ENCODE peak calls at places on chromosomes 6 and 20, in eight cellular contexts. One of them, this sample, is unnamed.

GRCh38 chr20:22827916-22828315 is 207.2 kb upstream of the SSTR4 start:
- DNase-seq in EL: no peak
- DNase-seq in kidney tubule cell: no peak
- DNase-seq in progenitor cell of endocrine pancreas: no peak
- DNase-seq in brain microvascular endothelial cell: no peak
- DNase-seq in activated CD4-positive, CD25-positive, alpha-beta regulatory T cell: no peak
- DNase-seq in KBM-7: no peak
- DNase-seq in tibial artery: no peak
- DNase-seq in this sample: no peak

GRCh38 chr6:156351346-156351966 is 425.7 kb upstream of the ARID1B start:
- DNase-seq in activated CD4-positive, CD25-positive, alpha-beta regulatory T cell: no peak
- DNase-seq in brain microvascular endothelial cell: no peak
- DNase-seq in tibial artery: no peak
- DNase-seq in KBM-7: no peak
- DNase-seq in kidney tubule cell: no peak
- DNase-seq in EL: no peak
- DNase-seq in progenitor cell of endocrine pancreas: no peak
- DNase-seq in this sample: no peak

GRCh38 chr6:144515761-144516160 is 230.6 kb downstream of the UTRN start:
- DNase-seq in activated CD4-positive, CD25-positive, alpha-beta regulatory T cell: no peak
- DNase-seq in tibial artery: no peak
- DNase-seq in kidney tubule cell: no peak
- DNase-seq in EL: no peak
- DNase-seq in KBM-7: no peak
- DNase-seq in progenitor cell of endocrine pancreas: no peak
- DNase-seq in brain microvascular endothelial cell: no peak
- DNase-seq in this sample: no peak

GRCh38 chr6:101614774-101615173 is 221.3 kb downstream of the GRIK2 start:
- DNase-seq in KBM-7: no peak
- DNase-seq in kidney tubule cell: peak
- DNase-seq in activated CD4-positive, CD25-positive, alpha-beta regulatory T cell: no peak
- DNase-seq in brain microvascular endothelial cell: peak
- DNase-seq in EL: peak
- DNase-seq in tibial artery: no peak
- DNase-seq in progenitor cell of endocrine pancreas: no peak
- DNase-seq in this sample: no peak

GRCh38 chr6:40960784-40961430 is 78.1 kb downstream of the UNC5CL start:
- DNase-seq in brain microvascular endothelial cell: no peak
- DNase-seq in tibial artery: no peak
- DNase-seq in KBM-7: no peak
- DNase-seq in kidney tubule cell: peak
- DNase-seq in activated CD4-positive, CD25-positive, alpha-beta regulatory T cell: no peak
- DNase-seq in progenitor cell of endocrine pancreas: no peak
- DNase-seq in EL: no peak
- DNase-seq in this sample: no peak

GRCh38 chr20:20938599-20938998 is 167.6 kb downstream of the LINC00237 start:
- DNase-seq in brain microvascular endothelial cell: no peak
- DNase-seq in tibial artery: no peak
- DNase-seq in activated CD4-positive, CD25-positive, alpha-beta regulatory T cell: no peak
- DNase-seq in progenitor cell of endocrine pancreas: no peak
- DNase-seq in KBM-7: no peak
- DNase-seq in EL: no peak
- DNase-seq in kidney tubule cell: no peak
- DNase-seq in this sample: no peak

GRCh38 chr6:89353702-89354392 is 1.3 kb upstream of the UBE2J1 start:
- DNase-seq in KBM-7: no peak
- DNase-seq in brain microvascular endothelial cell: no peak
- DNase-seq in tibial artery: no peak
- DNase-seq in kidney tubule cell: no peak
- DNase-seq in activated CD4-positive, CD25-positive, alpha-beta regulatory T cell: no peak
- DNase-seq in EL: no peak
- DNase-seq in progenitor cell of endocrine pancreas: no peak
- DNase-seq in this sample: no peak

GRCh38 chr6:90194371-90194841 is 102.2 kb downstream of the BACH2 start:
- DNase-seq in kidney tubule cell: peak
- DNase-seq in tibial artery: no peak
- DNase-seq in EL: peak
- DNase-seq in brain microvascular endothelial cell: peak
- DNase-seq in progenitor cell of endocrine pancreas: no peak
- DNase-seq in activated CD4-positive, CD25-positive, alpha-beta regulatory T cell: no peak
- DNase-seq in KBM-7: no peak
- DNase-seq in this sample: no peak

GRCh38 chr20:61925555-61926252 is 140.0 kb downstream of the TAF4 start:
- DNase-seq in activated CD4-positive, CD25-positive, alpha-beta regulatory T cell: no peak
- DNase-seq in KBM-7: no peak
- DNase-seq in EL: peak
- DNase-seq in kidney tubule cell: peak
- DNase-seq in brain microvascular endothelial cell: peak
- DNase-seq in tibial artery: no peak
- DNase-seq in progenitor cell of endocrine pancreas: no peak
- DNase-seq in this sample: no peak

GRCh38 chr6:27479319-27480182 is 6.6 kb upstream of the ZNF184 start:
- DNase-seq in tibial artery: peak
- DNase-seq in brain microvascular endothelial cell: peak
- DNase-seq in progenitor cell of endocrine pancreas: peak
- DNase-seq in EL: peak
- DNase-seq in activated CD4-positive, CD25-positive, alpha-beta regulatory T cell: peak
- DNase-seq in KBM-7: peak
- DNase-seq in kidney tubule cell: peak
- DNase-seq in this sample: peak

GRCh38 chr6:121617388-121617787 is 181.9 kb downstream of the GJA1 start:
- DNase-seq in progenitor cell of endocrine pancreas: no peak
- DNase-seq in activated CD4-positive, CD25-positive, alpha-beta regulatory T cell: no peak
- DNase-seq in KBM-7: no peak
- DNase-seq in tibial artery: no peak
- DNase-seq in kidney tubule cell: no peak
- DNase-seq in EL: no peak
- DNase-seq in brain microvascular endothelial cell: no peak
- DNase-seq in this sample: no peak

GRCh38 chr6:163133017-163133416 is 281.5 kb upstream of the QKI start:
- DNase-seq in kidney tubule cell: no peak
- DNase-seq in progenitor cell of endocrine pancreas: no peak
- DNase-seq in KBM-7: no peak
- DNase-seq in tibial artery: no peak
- DNase-seq in activated CD4-positive, CD25-positive, alpha-beta regulatory T cell: no peak
- DNase-seq in EL: no peak
- DNase-seq in brain microvascular endothelial cell: no peak
- DNase-seq in this sample: no peak

GRCh38 chr20:34240698-34241615 is at the start of gene ASIP:
- DNase-seq in tibial artery: no peak
- DNase-seq in kidney tubule cell: no peak
- DNase-seq in brain microvascular endothelial cell: no peak
- DNase-seq in KBM-7: peak
- DNase-seq in progenitor cell of endocrine pancreas: no peak
- DNase-seq in EL: no peak
- DNase-seq in activated CD4-positive, CD25-positive, alpha-beta regulatory T cell: no peak
- DNase-seq in this sample: no peak

GRCh38 chr20:34824861-34825529 is 456 bp downstream of the NCOA6 start:
- DNase-seq in EL: peak
- DNase-seq in progenitor cell of endocrine pancreas: peak
- DNase-seq in tibial artery: peak
- DNase-seq in KBM-7: no peak
- DNase-seq in activated CD4-positive, CD25-positive, alpha-beta regulatory T cell: peak
- DNase-seq in kidney tubule cell: peak
- DNase-seq in brain microvascular endothelial cell: peak
- DNase-seq in this sample: peak

GRCh38 chr6:119024111-119024510 is 54.4 kb downstream of the FAM184A start:
- DNase-seq in activated CD4-positive, CD25-positive, alpha-beta regulatory T cell: no peak
- DNase-seq in tibial artery: no peak
- DNase-seq in progenitor cell of endocrine pancreas: no peak
- DNase-seq in kidney tubule cell: no peak
- DNase-seq in KBM-7: no peak
- DNase-seq in brain microvascular endothelial cell: no peak
- DNase-seq in EL: no peak
- DNase-seq in this sample: no peak

GRCh38 chr6:144378437-144378836 is 93.3 kb downstream of the UTRN start:
- DNase-seq in brain microvascular endothelial cell: no peak
- DNase-seq in progenitor cell of endocrine pancreas: no peak
- DNase-seq in kidney tubule cell: no peak
- DNase-seq in KBM-7: no peak
- DNase-seq in EL: peak
- DNase-seq in tibial artery: no peak
- DNase-seq in activated CD4-positive, CD25-positive, alpha-beta regulatory T cell: no peak
- DNase-seq in this sample: no peak

GRCh38 chr20:39676857-39677351 is 714.8 kb downstream of the DHX35 start:
- DNase-seq in tibial artery: no peak
- DNase-seq in brain microvascular endothelial cell: no peak
- DNase-seq in kidney tubule cell: peak
- DNase-seq in activated CD4-positive, CD25-positive, alpha-beta regulatory T cell: no peak
- DNase-seq in EL: peak
- DNase-seq in KBM-7: peak
- DNase-seq in progenitor cell of endocrine pancreas: no peak
- DNase-seq in this sample: no peak

GRCh38 chr6:163423696-163424095 is 9.2 kb downstream of the QKI start:
- DNase-seq in kidney tubule cell: no peak
- DNase-seq in KBM-7: no peak
- DNase-seq in EL: peak
- DNase-seq in progenitor cell of endocrine pancreas: no peak
- DNase-seq in tibial artery: no peak
- DNase-seq in brain microvascular endothelial cell: no peak
- DNase-seq in activated CD4-positive, CD25-positive, alpha-beta regulatory T cell: no peak
- DNase-seq in this sample: no peak